ENCODE peak calls at places on chromosomes 11 and 22, in seven cellular contexts. J is A549, T is fibroblast of mammary gland, U is cardiac fibroblast, R is spleen, Z is HL-60, V is endothelial cell. A is an unnamed sample.

GRCh38 chr11:79019981-79020380 is 420.8 kb downstream of the TENM4 start:
- DNase-seq in J (no peak), T (no peak), U (no peak), R (no peak), Z (no peak), V (no peak), A (no peak)

GRCh38 chr11:124832571-124832970 is 32.4 kb upstream of the MSANTD2 start:
- DNase-seq in J (no peak), T (no peak), U (no peak), R (no peak), Z (no peak), V (no peak), A (no peak)

GRCh38 chr11:116224154-116224888 is 548.5 kb downstream of the BUD13 start:
- DNase-seq in J (peak; percentile 42), T (peak; percentile 21), U (peak; percentile 43), R (no peak), Z (no peak), V (peak; percentile 63), A (peak; percentile 14)

GRCh38 chr22:39241632-39242388 is 3.0 kb downstream of the PDGFB start:
- DNase-seq in J (no peak), T (no peak), U (no peak), R (no peak), Z (no peak), V (no peak), A (no peak)

GRCh38 chr22:42343136-42343484 is 72.7 kb upstream of the TCF20 start:
- DNase-seq in J (no peak), T (no peak), U (no peak), R (no peak), Z (no peak), V (no peak), A (no peak)

GRCh38 chr22:45784357-45785277 is 113.0 kb downstream of the ATXN10 start:
- DNase-seq in J (no peak), T (no peak), U (no peak), R (no peak), Z (no peak), V (no peak), A (no peak)

GRCh38 chr11:112163875-112164521 is at the start of gene IL18:
- DNase-seq in J (peak; percentile 78), T (no peak), U (no peak), R (peak; percentile 84), Z (peak; percentile 41), V (peak; percentile 17), A (peak; percentile 88)

GRCh38 chr11:70078095-70078795 is at the start of gene ANO1:
- DNase-seq in J (no peak), T (no peak), U (no peak), R (peak; percentile 51), Z (no peak), V (no peak), A (no peak)

GRCh38 chr11:45267660-45268340 is 18.3 kb downstream of the SYT13 start:
- DNase-seq in J (no peak), T (no peak), U (no peak), R (no peak), Z (no peak), V (no peak), A (no peak)

DNA sequence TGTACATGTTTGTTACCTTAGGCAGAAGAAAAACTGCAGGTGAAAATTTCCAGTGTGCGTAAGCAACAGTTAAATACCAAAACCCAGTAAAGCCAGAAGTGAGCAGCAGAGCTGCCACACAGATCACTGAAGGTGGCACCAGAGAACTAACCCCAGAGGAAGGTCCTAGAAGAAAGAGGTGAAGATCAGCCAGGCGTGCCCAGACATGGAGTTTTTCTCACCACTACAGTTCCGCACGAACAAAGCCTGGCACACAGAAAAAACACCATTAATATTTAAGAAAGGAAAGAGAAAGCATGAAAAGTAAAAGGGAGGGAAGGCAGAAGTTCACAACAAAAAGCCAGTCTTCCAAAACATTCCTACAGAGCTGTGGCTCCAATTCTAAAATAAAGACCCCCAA is 60.7 kb downstream of the STK33 start:
- DNase-seq in J (no peak), T (no peak), U (no peak), R (no peak), Z (no peak), V (no peak), A (peak; percentile 48)
- TF ChIP-seq CTCF in J (no peak), T (no peak), U (no peak), R (no peak), Z (no peak), V (no peak), A (no peak)

GRCh38 chr11:34633990-34634725 is 13.3 kb downstream of the EHF start:
- DNase-seq in J (no peak), T (peak; percentile 57), U (peak; percentile 53), R (no peak), Z (peak; percentile 63), V (no peak), A (peak; percentile 52)
- TF ChIP-seq CTCF in J (no peak), T (no peak), U (peak; percentile 1), R (no peak), Z (no peak), V (no peak), A (no peak)

GRCh38 chr11:71089571-71089970 is 162.8 kb downstream of the SHANK2 start:
- DNase-seq in J (no peak), T (no peak), U (no peak), R (no peak), Z (no peak), V (no peak), A (no peak)

GRCh38 chr11:71083105-71083504 is 169.3 kb downstream of the SHANK2 start:
- DNase-seq in J (no peak), T (no peak), U (no peak), R (no peak), Z (no peak), V (no peak), A (no peak)

GRCh38 chr11:71082454-71082853 is 169.9 kb downstream of the SHANK2 start:
- DNase-seq in J (no peak), T (no peak), U (no peak), R (no peak), Z (no peak), V (no peak), A (no peak)

GRCh38 chr11:71084306-71085012 is 167.9 kb downstream of the SHANK2 start:
- DNase-seq in J (no peak), T (no peak), U (no peak), R (no peak), Z (no peak), V (no peak), A (no peak)

GRCh38 chr11:71086687-71087258 is 165.6 kb downstream of the SHANK2 start:
- DNase-seq in J (peak; percentile 31), T (peak; percentile 23), U (peak; percentile 39), R (no peak), Z (no peak), V (peak; percentile 62), A (peak; percentile 7)
- TF ChIP-seq CTCF in J (peak; percentile 62), T (peak; percentile 57), U (peak; percentile 47), R (no peak), Z (no peak), V (peak; percentile 60), A (no peak)

GRCh38 chr11:132158696-132159095 is 788.3 kb downstream of the NTM start:
- DNase-seq in J (no peak), T (peak; percentile 3), U (no peak), R (no peak), Z (no peak), V (no peak), A (no peak)

GRCh38 chr11:132158091-132158490 is 787.7 kb downstream of the NTM start:
- DNase-seq in J (no peak), T (peak; percentile 25), U (peak; percentile 29), R (no peak), Z (no peak), V (peak; percentile 28), A (peak; percentile 1)

DNA sequence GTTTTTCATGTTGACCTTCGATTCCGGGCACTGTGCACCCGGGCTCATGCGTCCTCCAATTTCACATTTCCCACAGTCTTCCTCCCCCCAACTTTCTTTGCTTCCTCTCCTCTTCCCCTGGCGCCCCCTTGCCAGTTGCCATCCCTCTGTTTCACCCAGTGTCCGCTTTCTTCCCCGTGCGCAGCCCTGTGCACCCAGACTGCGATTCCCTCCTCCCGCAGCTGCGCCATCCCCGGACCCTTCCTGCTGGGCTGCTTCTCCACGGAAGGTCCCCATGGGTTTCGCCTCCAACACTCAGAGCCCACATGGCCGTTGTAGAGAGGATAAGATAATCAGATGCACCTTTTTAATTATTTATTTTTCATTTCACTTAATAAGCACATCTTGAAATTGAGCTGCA is 791.1 kb downstream of the NTM start:
- DNase-seq in J (no peak), T (no peak), U (no peak), R (no peak), Z (no peak), V (no peak), A (no peak)
- TF ChIP-seq CTCF in J (no peak), T (no peak), U (no peak), R (no peak), Z (no peak), V (no peak), A (no peak)

DNA sequence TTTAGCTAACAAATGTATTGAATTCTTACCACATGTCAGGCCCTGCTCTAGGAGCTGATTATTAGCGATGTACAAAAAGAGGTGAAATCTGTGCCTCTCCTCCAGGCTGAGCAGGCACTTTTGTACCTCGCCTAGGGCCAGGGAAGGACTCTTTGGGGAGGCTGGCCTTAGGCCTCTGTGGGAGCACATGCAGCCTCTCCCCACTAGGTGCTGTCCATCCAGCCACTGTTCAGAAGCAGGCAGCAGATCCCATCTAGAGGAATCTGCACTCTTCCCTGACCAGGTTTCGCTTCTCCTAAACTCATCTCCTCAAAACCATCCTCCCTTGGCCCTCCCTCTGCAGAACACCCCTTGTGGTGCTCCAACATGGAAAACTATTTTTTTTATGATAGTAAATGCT is 51.9 kb upstream of the WT1 start:
- DNase-seq in J (peak; percentile 41), T (no peak), U (no peak), R (no peak), Z (no peak), V (peak; percentile 25), A (peak; percentile 19)
- TF ChIP-seq CTCF in J (no peak), T (no peak), U (peak; percentile 47), R (peak; percentile 15), Z (no peak), V (peak; percentile 36), A (no peak)

A was measured in MCF 10A.